ENCODE peak calls at places on chromosomes 6 and 20, in five cellular contexts. P is H9, U is neuronal stem cell, Q is H1, G is mesenchymal stem cell. F is an unnamed sample.

GRCh38 chr6:22673474-22673873 is 104.1 kb downstream of the HDGFL1 start:
- DNase-seq in P (no peak), U (no peak), Q (no peak), G (no peak), F (no peak)

GRCh38 chr6:142361765-142362540 is 60.1 kb downstream of the ADGRG6 start:
- DNase-seq in P (no peak), U (no peak), Q (no peak), G (peak; percentile 92), F (peak; percentile 33)

GRCh38 chr6:166646716-166647115 is 19.7 kb upstream of the RPS6KA2 start:
- DNase-seq in P (no peak), U (no peak), Q (no peak), G (no peak), F (no peak)

GRCh38 chr6:129492260-129492659 is 217.7 kb downstream of the ARHGAP18 start:
- DNase-seq in P (no peak), U (no peak), Q (no peak), G (no peak), F (no peak)

GRCh38 chr6:151052021-151052646 is 186.6 kb downstream of the MTHFD1L start:
- DNase-seq in P (no peak), U (no peak), Q (no peak), G (no peak), F (no peak)

GRCh38 chr6:84967389-84967788 is 203.0 kb upstream of the TBX18 start:
- DNase-seq in P (peak; percentile 65), U (no peak), Q (peak; percentile 62), G (peak; percentile 19), F (peak; percentile 13)

GRCh38 chr6:71291991-71292390 is 3.4 kb downstream of the OGFRL1 start:
- DNase-seq in P (no peak), U (no peak), Q (no peak), G (peak; percentile 37), F (no peak)

GRCh38 chr6:6317825-6318733 is 2.4 kb downstream of the F13A1 start:
- DNase-seq in P (peak; percentile 31), U (peak; percentile 55), Q (peak; percentile 50), G (no peak), F (no peak)

GRCh38 chr6:149474108-149474935 is 10.5 kb downstream of the ZC3H12D start:
- DNase-seq in P (no peak), U (no peak), Q (no peak), G (no peak), F (no peak)

GRCh38 chr6:87421576-87421975 is 13.8 kb downstream of the CFAP206 start:
- DNase-seq in P (no peak), U (no peak), Q (no peak), G (no peak), F (peak; percentile 64)

GRCh38 chr6:147033267-147033666 is 170.9 kb upstream of the STXBP5 start:
- DNase-seq in P (peak; percentile 62), U (no peak), Q (no peak), G (no peak), F (peak; percentile 26)

GRCh38 chr6:147737084-147737483 is 228.6 kb downstream of the SAMD5 start:
- DNase-seq in P (no peak), U (no peak), Q (no peak), G (no peak), F (no peak)

GRCh38 chr20:52785678-52786077 is 186.5 kb upstream of the TSHZ2 start:
- DNase-seq in P (no peak), U (no peak), Q (no peak), G (peak; percentile 7), F (peak; percentile 7)

GRCh38 chr6:148837941-148838340 is 91.1 kb downstream of the UST start:
- DNase-seq in P (no peak), U (no peak), Q (no peak), G (no peak), F (no peak)

GRCh38 chr6:31098449-31098938 is 13.9 kb downstream of the C6orf15 start:
- DNase-seq in P (no peak), U (no peak), Q (no peak), G (no peak), F (no peak)

GRCh38 chr6:14720411-14721102 is 525.3 kb upstream of the JARID2 start:
- DNase-seq in P (no peak), U (no peak), Q (no peak), G (no peak), F (no peak)

GRCh38 chr6:141398954-141399353 is 733.8 kb upstream of the GJE1 start:
- DNase-seq in P (no peak), U (no peak), Q (no peak), G (no peak), F (no peak)

GRCh38 chr20:62591122-62591468 is 51.2 kb upstream of the SLCO4A1 start:
- DNase-seq in P (no peak), U (no peak), Q (no peak), G (no peak), F (no peak)

GRCh38 chr20:62129731-62130531 is 7.7 kb downstream of the LSM14B start:
- DNase-seq in P (no peak), U (no peak), Q (no peak), G (no peak), F (no peak)

GRCh38 chr6:15775741-15776140 is 112.9 kb upstream of the DTNBP1 start:
- DNase-seq in P (no peak), U (no peak), Q (no peak), G (no peak), F (no peak)

GRCh38 chr20:53316221-53316937 is 277.3 kb downstream of the ZNF217 start:
- DNase-seq in P (no peak), U (no peak), Q (no peak), G (no peak), F (no peak)

GRCh38 chr6:139472341-139473038 is 98.0 kb upstream of the CITED2 start:
- DNase-seq in P (no peak), U (no peak), Q (no peak), G (no peak), F (peak; percentile 54)

GRCh38 chr20:62040933-62041332 is 24.7 kb downstream of the TAF4 start:
- DNase-seq in P (no peak), U (no peak), Q (no peak), G (no peak), F (no peak)

GRCh38 chr6:112218563-112218962 is 35.8 kb downstream of the LAMA4 start:
- DNase-seq in P (no peak), U (no peak), Q (no peak), G (no peak), F (no peak)

GRCh38 chr20:61849822-61850221 is 215.9 kb downstream of the TAF4 start:
- DNase-seq in P (no peak), U (no peak), Q (no peak), G (no peak), F (no peak)

GRCh38 chr20:49483706-49484101 is 1.2 kb upstream of the KCNB1 start:
- DNase-seq in P (peak; percentile 45), U (peak; percentile 31), Q (peak; percentile 71), G (no peak), F (no peak)

GRCh38 chr6:147660334-147661311 is 152.1 kb downstream of the SAMD5 start:
- DNase-seq in P (peak; percentile 36), U (no peak), Q (no peak), G (no peak), F (no peak)

GRCh38 chr20:39961667-39962066 is 727.4 kb downstream of the MAFB start:
- DNase-seq in P (no peak), U (no peak), Q (no peak), G (no peak), F (no peak)

GRCh38 chr6:73797861-73798260 is 101.9 kb downstream of the CD109 start:
- DNase-seq in P (no peak), U (no peak), Q (no peak), G (peak; percentile 41), F (no peak)

GRCh38 chr6:29796026-29796425 is 31.6 kb upstream of the HLA-G start:
- DNase-seq in P (no peak), U (no peak), Q (no peak), G (no peak), F (no peak)
- H2BK12ac ChIP-seq in P (no peak overlapping the region), U (no peak overlapping the region), Q (no peak overlapping the region), G (no peak overlapping the region), F (no peak overlapping the region)

GRCh38 chr6:7335519-7335918 is 22.5 kb upstream of the SSR1 start:
- DNase-seq in P (no peak), U (no peak), Q (no peak), G (no peak), F (peak; percentile 89)

GRCh38 chr6:7334685-7335084 is 21.7 kb upstream of the SSR1 start:
- DNase-seq in P (no peak), U (no peak), Q (no peak), G (no peak), F (no peak)

GRCh38 chr6:7341271-7341670 is 28.3 kb upstream of the SSR1 start:
- DNase-seq in P (no peak), U (no peak), Q (no peak), G (no peak), F (peak; percentile 96)

GRCh38 chr6:7341989-7342742 is 29.2 kb upstream of the SSR1 start:
- DNase-seq in P (no peak), U (no peak), Q (no peak), G (peak; percentile 24), F (peak; percentile 59)

DNA sequence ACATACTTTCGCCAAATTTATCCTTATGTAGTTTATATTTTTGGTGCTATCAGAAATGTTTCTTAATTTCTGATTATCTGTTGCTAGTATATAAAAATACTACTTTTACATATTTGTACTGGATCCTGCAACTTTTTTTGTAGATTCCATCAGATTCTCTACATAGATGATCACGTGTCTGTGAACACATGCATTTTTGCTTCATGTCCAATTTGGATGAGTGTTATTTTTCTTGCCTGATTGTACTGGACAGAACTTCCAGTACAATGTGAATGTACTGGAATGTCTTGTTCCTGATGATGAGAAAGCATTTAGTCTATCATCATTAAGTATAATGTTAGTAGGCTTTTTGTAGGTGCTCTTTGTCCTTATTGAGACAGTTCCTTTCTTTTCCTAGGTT is 25.0 kb upstream of the SSR1 start:
- DNase-seq in P (no peak), U (no peak), Q (no peak), G (no peak), F (no peak)
- H2BK12ac ChIP-seq in P (no peak overlapping the region), U (no peak overlapping the region), Q (no peak overlapping the region), G (no peak overlapping the region), F (no peak overlapping the region)

GRCh38 chr20:15811951-15812350 is 761.3 kb downstream of the KIF16B start:
- DNase-seq in P (no peak), U (no peak), Q (no peak), G (no peak), F (no peak)
- H2BK12ac ChIP-seq in P (no peak overlapping the region), U (no peak overlapping the region), Q (no peak overlapping the region), G (no peak overlapping the region), F (no peak overlapping the region)

GRCh38 chr20:36284751-36285150 is 21.4 kb upstream of the DLGAP4 start:
- DNase-seq in P (no peak), U (no peak), Q (no peak), G (no peak), F (no peak)

GRCh38 chr20:36281785-36282380 is 24.3 kb upstream of the DLGAP4 start:
- DNase-seq in P (no peak), U (no peak), Q (no peak), G (no peak), F (no peak)

DNA sequence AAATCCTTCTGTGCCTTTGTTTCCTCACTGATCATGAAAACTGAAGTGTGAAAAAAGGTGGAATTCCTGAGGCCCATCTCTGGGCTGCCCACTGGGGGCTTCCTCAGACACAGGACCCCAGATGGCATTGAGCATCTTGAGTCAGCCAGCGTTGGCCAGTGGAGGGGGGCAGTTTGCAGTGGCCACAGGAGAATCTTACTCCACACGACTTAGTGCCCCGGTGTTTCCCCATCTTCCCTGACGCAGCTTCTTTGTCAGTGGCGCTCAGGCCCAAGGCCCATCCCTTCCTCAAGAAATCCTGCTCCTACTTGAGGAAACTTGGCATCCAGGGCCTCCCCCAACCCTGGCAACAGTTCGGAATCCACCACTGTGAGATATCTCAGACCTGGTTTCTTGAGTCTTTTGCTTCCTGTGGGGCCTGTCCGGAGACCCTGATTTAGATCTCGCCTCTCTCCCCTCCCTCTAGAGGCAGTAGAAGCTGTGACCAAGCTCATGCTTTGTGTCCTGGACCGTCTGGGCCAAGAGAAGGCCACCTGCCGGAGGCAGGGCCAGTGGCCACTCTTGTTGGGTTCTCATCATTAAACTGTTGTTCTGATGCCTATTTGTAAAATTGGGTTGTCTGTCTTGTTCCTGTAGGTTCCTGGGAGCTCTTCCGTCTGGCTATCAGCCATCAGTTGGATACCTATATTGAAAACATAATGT is 20.2 kb upstream of the DLGAP4 start:
- DNase-seq in P (no peak), U (no peak), Q (no peak), G (no peak), F (no peak)
- H2BK12ac ChIP-seq in P (no peak overlapping the region), U (no peak overlapping the region), Q (no peak overlapping the region), G (no peak overlapping the region), F (no peak overlapping the region)

F was measured in trophoblast cell.